ENCODE peak calls at places on chromosomes 11 and 22, in five cellular contexts. C is HS-5, O is neuronal stem cell, R is endothelial cell of umbilical vein, T is GM18507. Z is an unnamed sample.

GRCh38 chr11:11440149-11440548 is 87.1 kb upstream of the CSNK2A3 start:
- DNase-seq in C (no peak), O (no peak), R (no peak), T (no peak), Z (no peak)

GRCh38 chr11:30326114-30326783 is 3.3 kb downstream of the ARL14EP start:
- DNase-seq in C (no peak), O (no peak), R (no peak), T (no peak), Z (no peak)

GRCh38 chr11:62241095-62241494 is 944 bp upstream of the SCGB1D2 start:
- DNase-seq in C (no peak), O (no peak), R (no peak), T (no peak), Z (no peak)

GRCh38 chr11:3645552-3645951 is 624 bp downstream of the ART1 start:
- DNase-seq in C (no peak), O (no peak), R (no peak), T (no peak), Z (no peak)

GRCh38 chr22:38135133-38135706 is 24.7 kb upstream of the BAIAP2L2 start:
- DNase-seq in C (peak), O (no peak), R (peak), T (no peak), Z (peak)

GRCh38 chr11:126751242-126751641 is 249.3 kb downstream of the KIRREL3 start:
- DNase-seq in C (no peak), O (no peak), R (no peak), T (no peak), Z (no peak)

GRCh38 chr11:132111781-132112380 is 741.5 kb downstream of the NTM start:
- DNase-seq in C (peak), O (no peak), R (peak), T (no peak), Z (peak)

GRCh38 chr22:23524226-23524625 is 55.9 kb downstream of the IGLL1 start:
- DNase-seq in C (no peak), O (no peak), R (no peak), T (no peak), Z (no peak)

GRCh38 chr11:762421-763072 is 14.7 kb downstream of the GATD1 start:
- DNase-seq in C (peak), O (no peak), R (no peak), T (no peak), Z (peak)

GRCh38 chr22:32660292-32660691 is 141.2 kb upstream of the TIMP3 start:
- DNase-seq in C (no peak), O (peak), R (no peak), T (peak), Z (peak)

GRCh38 chr22:47151064-47151463 is 388.6 kb downstream of the TBC1D22A start:
- DNase-seq in C (no peak), O (no peak), R (no peak), T (no peak), Z (no peak)

GRCh38 chr22:27032121-27032761 is 374.9 kb downstream of the MIAT start:
- DNase-seq in C (no peak), O (no peak), R (no peak), T (no peak), Z (no peak)

GRCh38 chr11:18615628-18616392 is 16.2 kb downstream of the MISFA start:
- DNase-seq in C (no peak), O (no peak), R (no peak), T (peak), Z (no peak)

GRCh38 chr11:40030867-40031266 is 1428.6 kb downstream of the LRRC4C start:
- DNase-seq in C (no peak), O (peak), R (no peak), T (no peak), Z (no peak)

GRCh38 chr22:31313366-31314147 is 21.3 kb upstream of the PIK3IP1 start:
- DNase-seq in C (no peak), O (peak), R (peak), T (peak), Z (peak)

GRCh38 chr11:124951341-124951740 is 2.7 kb upstream of the CCDC15 start:
- DNase-seq in C (no peak), O (no peak), R (no peak), T (no peak), Z (no peak)

GRCh38 chr22:37686002-37686982 is at the start of gene NOL12:
- DNase-seq in C (peak), O (peak), R (peak), T (peak), Z (no peak)

GRCh38 chr22:48605856-48606255 is 1221.8 kb downstream of the BRD1 start:
- DNase-seq in C (no peak), O (no peak), R (no peak), T (no peak), Z (no peak)

GRCh38 chr22:41340357-41340756 is 39.0 kb downstream of the ZC3H7B start:
- DNase-seq in C (no peak), O (no peak), R (no peak), T (no peak), Z (no peak)

GRCh38 chr11:62547691-62548281 is 1.2 kb upstream of the AHNAK start:
- DNase-seq in C (no peak), O (no peak), R (peak), T (no peak), Z (no peak)

Z was measured in HFF-Myc.